ENCODE peak calls at places on chromosomes 2 and 18, in four cellular contexts. One of them, this sample, is unnamed.

GRCh38 chr2:24924266-24924665 is 4.2 kb upstream of the ADCY3 start:
- DNase-seq in foreskin keratinocyte: no peak
- DNase-seq in GM13976: no peak
- DNase-seq in coronary artery: no peak
- DNase-seq in this sample: no peak

GRCh38 chr2:26628561-26629345 is 12.4 kb downstream of the CIB4 start:
- DNase-seq in foreskin keratinocyte: no peak
- DNase-seq in coronary artery: no peak
- DNase-seq in GM13976: no peak
- DNase-seq in this sample: no peak

GRCh38 chr2:44244135-44244871 is 31.0 kb upstream of the SLC3A1 start:
- DNase-seq in coronary artery: no peak
- DNase-seq in foreskin keratinocyte: no peak
- DNase-seq in GM13976: peak
- DNase-seq in this sample: no peak

GRCh38 chr2:176464886-176465564 is 195.8 kb downstream of the MTX2 start:
- DNase-seq in coronary artery: no peak
- DNase-seq in GM13976: no peak
- DNase-seq in foreskin keratinocyte: no peak
- DNase-seq in this sample: no peak

GRCh38 chr18:21141678-21142422 is 30.2 kb upstream of the ROCK1 start:
- DNase-seq in coronary artery: no peak
- DNase-seq in foreskin keratinocyte: no peak
- DNase-seq in GM13976: no peak
- DNase-seq in this sample: no peak

GRCh38 chr2:156903335-156903734 is 354.2 kb upstream of the GALNT5 start:
- DNase-seq in coronary artery: no peak
- DNase-seq in GM13976: no peak
- DNase-seq in foreskin keratinocyte: no peak
- DNase-seq in this sample: no peak

GRCh38 chr2:140604096-140604495 is 1526.7 kb downstream of the LRP1B start:
- DNase-seq in GM13976: no peak
- DNase-seq in foreskin keratinocyte: no peak
- DNase-seq in coronary artery: no peak
- DNase-seq in this sample: no peak

GRCh38 chr2:121565389-121566250 is 34.9 kb downstream of the RNU4ATAC start:
- DNase-seq in coronary artery: no peak
- DNase-seq in foreskin keratinocyte: no peak
- DNase-seq in GM13976: no peak
- DNase-seq in this sample: no peak

GRCh38 chr2:239716536-239717318 is 308.4 kb downstream of the NDUFA10 start:
- DNase-seq in foreskin keratinocyte: no peak
- DNase-seq in GM13976: no peak
- DNase-seq in coronary artery: peak
- DNase-seq in this sample: peak

GRCh38 chr2:20123871-20124594 is 72.6 kb upstream of the LAPTM4A start:
- DNase-seq in coronary artery: no peak
- DNase-seq in foreskin keratinocyte: no peak
- DNase-seq in GM13976: no peak
- DNase-seq in this sample: no peak

GRCh38 chr18:8982416-8983183 is 119.9 kb upstream of the NDUFV2 start:
- DNase-seq in GM13976: no peak
- DNase-seq in coronary artery: no peak
- DNase-seq in foreskin keratinocyte: peak
- DNase-seq in this sample: no peak

GRCh38 chr2:88667219-88667618 is 24.3 kb upstream of the RPIA start:
- DNase-seq in foreskin keratinocyte: no peak
- DNase-seq in GM13976: no peak
- DNase-seq in coronary artery: no peak
- DNase-seq in this sample: no peak

GRCh38 chr2:10326707-10327594 is 24.2 kb downstream of the HPCAL1 start:
- DNase-seq in GM13976: no peak
- DNase-seq in foreskin keratinocyte: no peak
- DNase-seq in coronary artery: no peak
- DNase-seq in this sample: no peak

GRCh38 chr18:2906522-2907458 is 60.0 kb downstream of the EMILIN2 start:
- DNase-seq in coronary artery: no peak
- DNase-seq in GM13976: peak
- DNase-seq in foreskin keratinocyte: no peak
- DNase-seq in this sample: no peak

GRCh38 chr2:3207091-3207491 is 170.5 kb downstream of the EIPR1 start:
- DNase-seq in coronary artery: no peak
- DNase-seq in foreskin keratinocyte: no peak
- DNase-seq in GM13976: peak
- DNase-seq in this sample: no peak

GRCh38 chr2:169676357-169676756 is 17.8 kb downstream of the CFAP210 start:
- DNase-seq in GM13976: no peak
- DNase-seq in coronary artery: no peak
- DNase-seq in foreskin keratinocyte: no peak
- DNase-seq in this sample: no peak

GRCh38 chr2:70920367-70920715 is 15.4 kb upstream of the ATP6V1B1 start:
- DNase-seq in foreskin keratinocyte: no peak
- DNase-seq in coronary artery: peak
- DNase-seq in GM13976: no peak
- DNase-seq in this sample: peak

GRCh38 chr2:238596571-238597551 is 170.1 kb downstream of the ASB1 start:
- DNase-seq in coronary artery: no peak
- DNase-seq in GM13976: no peak
- DNase-seq in foreskin keratinocyte: peak
- DNase-seq in this sample: no peak

GRCh38 chr2:33267745-33268144 is 208.7 kb upstream of the RASGRP3 start:
- DNase-seq in GM13976: no peak
- DNase-seq in foreskin keratinocyte: no peak
- DNase-seq in coronary artery: no peak
- DNase-seq in this sample: no peak

GRCh38 chr2:199464614-199465352 is 7.0 kb upstream of the SATB2 start:
- DNase-seq in foreskin keratinocyte: no peak
- DNase-seq in GM13976: no peak
- DNase-seq in coronary artery: no peak
- DNase-seq in this sample: no peak

GRCh38 chr18:55833543-55833942 is 245.6 kb upstream of the TCF4 start:
- DNase-seq in coronary artery: no peak
- DNase-seq in GM13976: no peak
- DNase-seq in foreskin keratinocyte: peak
- DNase-seq in this sample: no peak

GRCh38 chr2:34519659-34520058 is 920.6 kb upstream of the FAM98A start:
- DNase-seq in GM13976: no peak
- DNase-seq in foreskin keratinocyte: no peak
- DNase-seq in coronary artery: no peak
- DNase-seq in this sample: no peak

GRCh38 chr18:5772706-5773105 is 122.6 kb downstream of the TMEM200C start:
- DNase-seq in coronary artery: no peak
- DNase-seq in GM13976: no peak
- DNase-seq in foreskin keratinocyte: no peak
- DNase-seq in this sample: no peak

GRCh38 chr2:232420463-232421188 is 14.0 kb downstream of the ALPG start:
- DNase-seq in coronary artery: no peak
- DNase-seq in foreskin keratinocyte: no peak
- DNase-seq in GM13976: no peak
- DNase-seq in this sample: no peak

GRCh38 chr2:237696471-237696870 is 69.1 kb downstream of the LRRFIP1 start:
- DNase-seq in GM13976: no peak
- DNase-seq in foreskin keratinocyte: no peak
- DNase-seq in coronary artery: peak
- DNase-seq in this sample: no peak

GRCh38 chr2:71696381-71696780 is 243.0 kb downstream of the DYSF start:
- DNase-seq in GM13976: no peak
- DNase-seq in coronary artery: no peak
- DNase-seq in foreskin keratinocyte: no peak
- DNase-seq in this sample: no peak

GRCh38 chr2:196639180-196640030 is at the start of gene CCDC150:
- DNase-seq in foreskin keratinocyte: peak
- DNase-seq in coronary artery: peak
- DNase-seq in GM13976: peak
- DNase-seq in this sample: peak
- TF ChIP-seq CTCF in foreskin keratinocyte: peak
- TF ChIP-seq CTCF in coronary artery: no peak
- TF ChIP-seq CTCF in GM13976: no peak
- TF ChIP-seq CTCF in this sample: peak

GRCh38 chr2:50785781-50786180 is 246.2 kb downstream of the NRXN1 start:
- DNase-seq in foreskin keratinocyte: no peak
- DNase-seq in GM13976: no peak
- DNase-seq in coronary artery: no peak
- DNase-seq in this sample: no peak

GRCh38 chr2:50783116-50783515 is 248.8 kb downstream of the NRXN1 start:
- DNase-seq in foreskin keratinocyte: no peak
- DNase-seq in coronary artery: no peak
- DNase-seq in GM13976: no peak
- DNase-seq in this sample: no peak

GRCh38 chr2:50782543-50782942 is 249.4 kb downstream of the NRXN1 start:
- DNase-seq in foreskin keratinocyte: no peak
- DNase-seq in coronary artery: no peak
- DNase-seq in GM13976: no peak
- DNase-seq in this sample: no peak

GRCh38 chr2:50787636-50788035 is 244.3 kb downstream of the NRXN1 start:
- DNase-seq in coronary artery: no peak
- DNase-seq in foreskin keratinocyte: no peak
- DNase-seq in GM13976: no peak
- DNase-seq in this sample: no peak

DNA sequence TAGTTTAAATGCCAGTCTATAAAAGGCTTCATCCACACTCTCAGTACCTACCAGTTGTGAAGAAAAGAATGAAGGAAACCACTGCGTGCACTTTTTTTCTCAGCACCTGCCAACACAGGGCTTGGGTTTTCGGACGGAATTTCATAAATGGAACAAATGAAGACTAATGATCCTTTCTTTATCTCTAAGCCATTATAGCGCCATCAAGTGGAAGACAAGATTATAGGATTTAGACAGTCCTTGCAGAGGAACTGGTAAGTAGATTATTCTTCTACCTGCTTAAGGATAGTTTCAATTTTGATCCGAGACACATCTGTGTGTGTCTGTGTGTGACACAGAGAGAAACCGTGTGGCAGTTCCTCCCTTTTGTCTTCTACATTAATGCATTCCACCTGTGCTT is 245.6 kb downstream of the NRXN1 start:
- DNase-seq in GM13976: no peak
- DNase-seq in coronary artery: no peak
- DNase-seq in foreskin keratinocyte: no peak
- DNase-seq in this sample: no peak
- TF ChIP-seq CTCF in GM13976: no peak
- TF ChIP-seq CTCF in coronary artery: no peak
- TF ChIP-seq CTCF in foreskin keratinocyte: peak
- TF ChIP-seq CTCF in this sample: no peak

DNA sequence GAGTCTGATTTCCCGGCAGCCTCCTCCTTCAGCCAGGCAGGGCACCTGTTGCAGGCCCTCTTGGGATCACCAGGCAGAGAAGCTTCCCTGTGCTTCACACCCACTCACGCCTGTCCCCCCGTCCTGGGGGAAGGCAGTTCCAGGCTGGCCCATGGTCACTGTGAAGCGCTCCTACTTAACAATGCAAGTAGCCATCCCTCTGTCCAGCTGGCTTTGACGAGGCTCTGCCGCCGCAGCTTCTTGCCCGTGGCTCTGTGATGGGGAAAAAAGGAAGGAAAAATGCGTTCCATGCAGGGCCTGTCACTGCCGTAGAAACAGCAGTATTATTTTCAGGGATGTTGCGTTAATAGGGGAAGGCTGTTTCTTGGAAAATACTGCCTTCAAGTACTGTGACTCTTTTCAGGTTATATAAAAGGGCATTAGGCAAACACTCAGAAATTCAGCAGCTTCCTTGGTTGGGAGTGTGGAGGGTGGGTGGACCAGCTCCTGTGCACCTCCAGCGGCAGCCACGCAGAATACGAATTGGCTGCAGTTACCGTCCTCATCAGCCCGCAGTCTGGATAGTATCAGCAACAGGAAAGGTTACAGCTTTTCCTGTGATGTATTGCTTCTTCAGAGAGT is 232.3 kb downstream of the KLHL29 start:
- DNase-seq in foreskin keratinocyte: no peak
- DNase-seq in coronary artery: no peak
- DNase-seq in GM13976: no peak
- DNase-seq in this sample: no peak
- TF ChIP-seq CTCF in foreskin keratinocyte: no peak
- TF ChIP-seq CTCF in coronary artery: no peak
- TF ChIP-seq CTCF in GM13976: no peak
- TF ChIP-seq CTCF in this sample: peak

GRCh38 chr2:106193977-106194778 is at the start of gene UXS1:
- DNase-seq in foreskin keratinocyte: peak
- DNase-seq in GM13976: peak
- DNase-seq in coronary artery: peak
- DNase-seq in this sample: peak
- TF ChIP-seq CTCF in foreskin keratinocyte: no peak
- TF ChIP-seq CTCF in GM13976: no peak
- TF ChIP-seq CTCF in coronary artery: no peak
- TF ChIP-seq CTCF in this sample: no peak

GRCh38 chr2:46970334-46971288 is 55.0 kb upstream of the MCFD2 start:
- DNase-seq in coronary artery: peak
- DNase-seq in GM13976: no peak
- DNase-seq in foreskin keratinocyte: peak
- DNase-seq in this sample: no peak
- TF ChIP-seq CTCF in coronary artery: no peak
- TF ChIP-seq CTCF in GM13976: no peak
- TF ChIP-seq CTCF in foreskin keratinocyte: no peak
- TF ChIP-seq CTCF in this sample: no peak

DNA sequence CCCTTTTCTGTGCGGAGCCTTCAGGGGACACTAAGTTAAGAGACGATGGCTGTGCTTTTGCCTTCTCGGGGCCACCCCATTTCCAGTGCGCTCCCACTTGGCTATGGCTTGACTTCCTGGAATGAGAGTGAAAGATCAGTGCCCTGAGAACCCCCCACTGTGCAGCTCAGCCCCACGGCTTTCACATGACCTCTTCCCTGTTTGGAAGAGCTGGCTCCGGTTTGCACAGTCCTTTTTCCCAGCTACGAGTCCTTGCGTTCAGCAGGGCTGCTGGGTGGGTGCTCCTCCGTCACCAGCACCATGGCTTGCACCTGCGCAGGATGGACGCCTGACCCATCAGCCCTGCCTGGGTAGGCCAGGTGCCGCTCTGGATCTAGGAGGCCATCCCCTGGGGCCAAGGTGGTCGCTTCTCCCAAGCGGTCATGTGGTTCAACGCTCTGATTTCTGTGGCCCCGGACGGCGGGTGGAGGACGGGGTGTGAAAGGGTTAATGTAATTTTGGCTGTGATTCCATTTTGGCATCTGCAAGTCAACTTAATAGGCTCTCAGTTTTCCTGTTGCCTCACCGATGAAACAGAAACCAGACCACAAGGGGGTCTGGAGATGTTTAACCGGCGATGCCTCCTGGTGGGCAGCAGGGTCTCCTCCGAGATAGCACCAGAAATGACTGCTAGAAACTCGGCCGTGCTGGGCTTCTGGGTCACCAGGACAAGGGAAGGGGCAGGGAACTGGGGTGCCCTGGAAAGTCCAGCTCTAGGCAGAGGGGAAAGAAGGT is 113.1 kb upstream of the HAAO start:
- DNase-seq in GM13976: no peak
- DNase-seq in coronary artery: peak
- DNase-seq in foreskin keratinocyte: no peak
- DNase-seq in this sample: no peak
- TF ChIP-seq CTCF in GM13976: no peak
- TF ChIP-seq CTCF in coronary artery: no peak
- TF ChIP-seq CTCF in foreskin keratinocyte: no peak
- TF ChIP-seq CTCF in this sample: no peak

GRCh38 chr2:65033178-65033577 is 23.0 kb upstream of the CEP68 start:
- DNase-seq in foreskin keratinocyte: no peak
- DNase-seq in coronary artery: no peak
- DNase-seq in GM13976: no peak
- DNase-seq in this sample: no peak
- TF ChIP-seq CTCF in foreskin keratinocyte: peak
- TF ChIP-seq CTCF in coronary artery: no peak
- TF ChIP-seq CTCF in GM13976: peak
- TF ChIP-seq CTCF in this sample: peak

GRCh38 chr2:212266310-212266709 is 272.3 kb downstream of the ERBB4 start:
- DNase-seq in coronary artery: no peak
- DNase-seq in GM13976: no peak
- DNase-seq in foreskin keratinocyte: no peak
- DNase-seq in this sample: no peak
- TF ChIP-seq CTCF in coronary artery: no peak
- TF ChIP-seq CTCF in GM13976: no peak
- TF ChIP-seq CTCF in foreskin keratinocyte: no peak
- TF ChIP-seq CTCF in this sample: no peak

This sample was measured in type B pancreatic cell.